ENCODE peak calls at places on chromosomes 11 and 22, in eight cellular contexts. P is fibroblast of pulmonary artery, I is WTC11, G is EL, R is colonic mucosa, Z is fibroblast of mammary gland, H is AG09309, U is ureter. W is an unnamed sample.

GRCh38 chr11:34226210-34226609 is 120.8 kb downstream of the NAT10 start:
- DNase-seq in P (no peak), I (no peak), G (no peak), R (no peak), Z (no peak), H (no peak), U (no peak), W (no peak)

GRCh38 chr11:2940930-2941821 is 12.0 kb upstream of the PHLDA2 start:
- DNase-seq in P (no peak), I (no peak), G (peak), R (peak), Z (no peak), H (no peak), U (no peak), W (no peak)

GRCh38 chr11:102546923-102547471 is 16.4 kb upstream of the MMP7 start:
- DNase-seq in P (no peak), I (no peak), G (no peak), R (no peak), Z (no peak), H (no peak), U (no peak), W (no peak)

GRCh38 chr11:61378713-61379313 is 13.6 kb upstream of the TMEM216 start:
- DNase-seq in P (peak), I (no peak), G (peak), R (no peak), Z (peak), H (peak), U (no peak), W (peak)

GRCh38 chr22:31681625-31682345 is 19.8 kb upstream of the PISD start:
- DNase-seq in P (peak), I (no peak), G (peak), R (no peak), Z (peak), H (peak), U (no peak), W (peak)

GRCh38 chr11:46265764-46266163 is 11.7 kb upstream of the CREB3L1 start:
- DNase-seq in P (no peak), I (no peak), G (no peak), R (peak), Z (no peak), H (no peak), U (no peak), W (no peak)

GRCh38 chr11:36376888-36377758 is 81.0 kb downstream of the PRR5L start:
- DNase-seq in P (peak), I (peak), G (peak), R (peak), Z (peak), H (no peak), U (peak), W (peak)

GRCh38 chr11:17771415-17771814 is 36.8 kb downstream of the KCNC1 start:
- DNase-seq in P (no peak), I (no peak), G (no peak), R (no peak), Z (no peak), H (no peak), U (no peak), W (no peak)

GRCh38 chr22:46612904-46613605 is 7.1 kb upstream of the GRAMD4 start:
- DNase-seq in P (no peak), I (no peak), G (no peak), R (peak), Z (no peak), H (no peak), U (no peak), W (no peak)